ENCODE peak calls at places on chromosomes 3 and 15, in five cellular contexts. One of them, this sample, is unnamed.

GRCh38 chr3:164416491-164417222 is 661.6 kb downstream of the SI start:
- DNase-seq in cardiac muscle cell: no peak
- DNase-seq in kidney epithelial cell: no peak
- DNase-seq in left ventricle myocardium inferior: no peak
- DNase-seq in upper lobe of right lung: no peak
- DNase-seq in this sample: no peak

GRCh38 chr3:168077091-168077490 is 18.6 kb downstream of the GOLIM4 start:
- DNase-seq in cardiac muscle cell: no peak
- DNase-seq in kidney epithelial cell: no peak
- DNase-seq in left ventricle myocardium inferior: no peak
- DNase-seq in upper lobe of right lung: no peak
- DNase-seq in this sample: no peak

GRCh38 chr15:63122002-63122893 is 587 bp downstream of the LACTB start:
- DNase-seq in cardiac muscle cell: peak; percentile 84
- DNase-seq in kidney epithelial cell: no peak
- DNase-seq in left ventricle myocardium inferior: peak; percentile 80
- DNase-seq in upper lobe of right lung: peak; percentile 94
- DNase-seq in this sample: peak; percentile 92

GRCh38 chr15:60328852-60329443 is 68.8 kb downstream of the ANXA2 start:
- DNase-seq in cardiac muscle cell: peak; percentile 56
- DNase-seq in kidney epithelial cell: no peak
- DNase-seq in left ventricle myocardium inferior: no peak
- DNase-seq in upper lobe of right lung: no peak
- DNase-seq in this sample: no peak

GRCh38 chr15:48395532-48396011 is 64.3 kb downstream of the DUT start:
- DNase-seq in cardiac muscle cell: no peak
- DNase-seq in kidney epithelial cell: no peak
- DNase-seq in left ventricle myocardium inferior: peak; percentile 81
- DNase-seq in upper lobe of right lung: no peak
- DNase-seq in this sample: no peak

GRCh38 chr3:125154800-125155269 is 57.7 kb downstream of the SLC12A8 start:
- DNase-seq in cardiac muscle cell: no peak
- DNase-seq in kidney epithelial cell: no peak
- DNase-seq in left ventricle myocardium inferior: no peak
- DNase-seq in upper lobe of right lung: no peak
- DNase-seq in this sample: no peak

GRCh38 chr15:79875213-79875612 is 21.6 kb downstream of the MTHFS start:
- DNase-seq in cardiac muscle cell: no peak
- DNase-seq in kidney epithelial cell: no peak
- DNase-seq in left ventricle myocardium inferior: no peak
- DNase-seq in upper lobe of right lung: no peak
- DNase-seq in this sample: no peak

GRCh38 chr15:56758770-56759449 is 25.6 kb upstream of the ZNF280D start:
- DNase-seq in cardiac muscle cell: peak; percentile 69
- DNase-seq in kidney epithelial cell: no peak
- DNase-seq in left ventricle myocardium inferior: no peak
- DNase-seq in upper lobe of right lung: no peak
- DNase-seq in this sample: no peak

GRCh38 chr3:170488802-170489201 is 70.1 kb downstream of the CLDN11 start:
- DNase-seq in cardiac muscle cell: peak; percentile 91
- DNase-seq in kidney epithelial cell: no peak
- DNase-seq in left ventricle myocardium inferior: no peak
- DNase-seq in upper lobe of right lung: no peak
- DNase-seq in this sample: no peak

GRCh38 chr15:94970831-94971230 is 739.5 kb downstream of the MCTP2 start:
- DNase-seq in cardiac muscle cell: no peak
- DNase-seq in kidney epithelial cell: no peak
- DNase-seq in left ventricle myocardium inferior: no peak
- DNase-seq in upper lobe of right lung: no peak
- DNase-seq in this sample: no peak

GRCh38 chr3:38283810-38284775 is 2.0 kb downstream of the SLC22A14 start:
- DNase-seq in cardiac muscle cell: peak; percentile 71
- DNase-seq in kidney epithelial cell: no peak
- DNase-seq in left ventricle myocardium inferior: no peak
- DNase-seq in upper lobe of right lung: no peak
- DNase-seq in this sample: no peak

GRCh38 chr15:69144530-69144929 is 15.9 kb upstream of the GLCE start:
- DNase-seq in cardiac muscle cell: no peak
- DNase-seq in kidney epithelial cell: no peak
- DNase-seq in left ventricle myocardium inferior: no peak
- DNase-seq in upper lobe of right lung: no peak
- DNase-seq in this sample: no peak

GRCh38 chr15:67074886-67075229 is 9.5 kb downstream of the SMAD3 start:
- DNase-seq in cardiac muscle cell: no peak
- DNase-seq in kidney epithelial cell: no peak
- DNase-seq in left ventricle myocardium inferior: no peak
- DNase-seq in upper lobe of right lung: no peak
- DNase-seq in this sample: no peak

GRCh38 chr15:67080118-67080899 is 14.9 kb downstream of the SMAD3 start:
- DNase-seq in cardiac muscle cell: peak; percentile 95
- DNase-seq in kidney epithelial cell: no peak
- DNase-seq in left ventricle myocardium inferior: peak; percentile 37
- DNase-seq in upper lobe of right lung: peak; percentile 78
- DNase-seq in this sample: no peak

GRCh38 chr15:67076147-67076843 is 10.9 kb downstream of the SMAD3 start:
- DNase-seq in cardiac muscle cell: peak; percentile 80
- DNase-seq in kidney epithelial cell: peak; percentile 78
- DNase-seq in left ventricle myocardium inferior: no peak
- DNase-seq in upper lobe of right lung: no peak
- DNase-seq in this sample: peak; percentile 95

GRCh38 chr15:67079361-67079760 is 14.0 kb downstream of the SMAD3 start:
- DNase-seq in cardiac muscle cell: no peak
- DNase-seq in kidney epithelial cell: no peak
- DNase-seq in left ventricle myocardium inferior: no peak
- DNase-seq in upper lobe of right lung: no peak
- DNase-seq in this sample: no peak

DNA sequence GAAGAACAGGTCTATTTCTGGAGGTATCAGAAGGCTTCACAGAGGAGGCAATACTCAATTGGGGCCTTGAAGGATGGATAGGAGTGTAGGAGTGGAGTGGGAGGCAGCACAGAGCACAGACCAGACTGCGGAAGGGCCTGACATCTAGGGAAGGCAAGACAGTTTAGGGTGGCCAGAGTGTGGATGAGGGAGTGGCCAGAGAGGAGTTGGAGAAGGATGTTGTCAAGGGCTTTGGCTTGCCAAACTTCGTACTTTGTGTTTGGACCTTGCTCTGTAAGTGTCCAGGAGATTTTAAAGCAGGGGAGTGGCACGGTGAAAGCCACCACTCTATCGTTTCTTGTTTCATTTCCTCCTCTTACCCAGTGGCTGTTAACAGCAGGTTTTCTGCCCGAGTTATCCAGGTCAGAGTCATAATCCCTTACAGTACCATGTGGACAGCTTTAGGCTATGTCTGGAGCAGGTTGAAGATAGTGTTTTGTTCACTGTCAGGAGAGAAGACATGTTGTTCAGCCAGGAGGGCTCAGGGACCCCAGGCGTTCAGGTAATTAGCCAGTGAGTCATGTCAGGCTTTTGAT is 12.3 kb downstream of the SMAD3 start:
- DNase-seq in cardiac muscle cell: no peak
- DNase-seq in kidney epithelial cell: no peak
- DNase-seq in left ventricle myocardium inferior: no peak
- DNase-seq in upper lobe of right lung: no peak
- DNase-seq in this sample: no peak
- H3K4me3 ChIP-seq in cardiac muscle cell: no peak overlapping the region
- H3K4me3 ChIP-seq in kidney epithelial cell: no peak overlapping the region
- H3K4me3 ChIP-seq in left ventricle myocardium inferior: no peak overlapping the region
- H3K4me3 ChIP-seq in upper lobe of right lung: no peak overlapping the region
- H3K4me3 ChIP-seq in this sample: no peak overlapping the region

DNA sequence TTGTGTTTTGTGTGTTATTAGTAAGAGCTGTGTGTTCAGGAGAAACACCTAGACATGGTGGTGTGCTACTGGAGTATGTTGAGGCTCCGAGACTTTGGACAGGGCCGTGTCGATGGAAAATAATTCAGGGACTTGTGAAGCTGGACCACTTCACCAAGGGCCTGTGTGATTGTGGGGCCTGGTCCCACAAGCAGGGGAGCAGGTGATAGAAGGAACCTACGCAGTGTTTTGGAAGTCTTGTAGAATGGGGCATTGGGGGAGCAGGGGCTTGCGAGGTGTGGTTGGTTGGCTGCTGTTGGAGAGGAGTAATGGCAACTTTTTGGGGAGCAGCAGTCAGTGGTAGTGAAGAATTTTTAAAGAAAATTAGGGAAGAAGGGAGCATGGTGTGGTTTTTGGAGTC is 48.7 kb downstream of the TRIM71 start:
- DNase-seq in cardiac muscle cell: no peak
- DNase-seq in kidney epithelial cell: no peak
- DNase-seq in left ventricle myocardium inferior: no peak
- DNase-seq in upper lobe of right lung: no peak
- DNase-seq in this sample: no peak
- TF ChIP-seq CTCF in cardiac muscle cell: no peak
- TF ChIP-seq CTCF in kidney epithelial cell: no peak
- TF ChIP-seq CTCF in left ventricle myocardium inferior: no peak
- TF ChIP-seq CTCF in upper lobe of right lung: no peak
- TF ChIP-seq CTCF in this sample: no peak

GRCh38 chr15:50594311-50594710 is 47.8 kb upstream of the USP50 start:
- DNase-seq in cardiac muscle cell: no peak
- DNase-seq in kidney epithelial cell: no peak
- DNase-seq in left ventricle myocardium inferior: no peak
- DNase-seq in upper lobe of right lung: no peak
- DNase-seq in this sample: no peak
- H3K36me3 ChIP-seq in cardiac muscle cell: peaks cover 79% of the 10 kb centered on the region
- H3K36me3 ChIP-seq in kidney epithelial cell: no peaks in the 10 kb centered on the region
- H3K36me3 ChIP-seq in left ventricle myocardium inferior: peaks cover 100% of the 10 kb centered on the region
- H3K36me3 ChIP-seq in upper lobe of right lung: peaks cover 99% of the 10 kb centered on the region
- H3K36me3 ChIP-seq in this sample: peaks cover 99% of the 10 kb centered on the region

GRCh38 chr15:101725073-101725472 is 800 bp upstream of the TARS3 start:
- DNase-seq in cardiac muscle cell: no peak
- DNase-seq in kidney epithelial cell: no peak
- DNase-seq in left ventricle myocardium inferior: no peak
- DNase-seq in upper lobe of right lung: no peak
- DNase-seq in this sample: no peak

GRCh38 chr15:101723874-101724674 is at the start of gene TARS3:
- DNase-seq in cardiac muscle cell: peak; percentile 91
- DNase-seq in kidney epithelial cell: no peak
- DNase-seq in left ventricle myocardium inferior: peak; percentile 98
- DNase-seq in upper lobe of right lung: peak; percentile 99
- DNase-seq in this sample: peak; percentile 97

GRCh38 chr15:101723161-101723873 is 956 bp downstream of the TARS3 start:
- DNase-seq in cardiac muscle cell: peak; percentile 17
- DNase-seq in kidney epithelial cell: no peak
- DNase-seq in left ventricle myocardium inferior: no peak
- DNase-seq in upper lobe of right lung: no peak
- DNase-seq in this sample: no peak

GRCh38 chr15:101727186-101727585 is 2.9 kb upstream of the TARS3 start:
- DNase-seq in cardiac muscle cell: no peak
- DNase-seq in kidney epithelial cell: no peak
- DNase-seq in left ventricle myocardium inferior: no peak
- DNase-seq in upper lobe of right lung: no peak
- DNase-seq in this sample: no peak

DNA sequence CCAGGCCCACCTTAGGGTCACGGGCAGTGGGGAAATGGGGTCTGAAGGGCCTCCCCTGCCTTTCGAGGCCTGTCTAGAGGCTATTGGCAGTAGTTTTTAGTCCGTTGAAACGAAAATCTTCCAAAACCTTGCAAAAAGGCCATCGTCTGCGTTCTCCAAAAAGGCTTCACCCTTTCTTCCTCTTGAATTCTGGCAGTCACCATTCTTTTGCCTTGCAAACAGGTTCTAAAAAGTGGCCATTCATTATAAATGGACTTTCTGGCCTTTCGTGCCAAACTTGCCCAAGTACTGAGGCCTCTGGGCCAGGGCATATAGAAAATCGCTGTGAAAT is 367 bp upstream of the TARS3 start:
- DNase-seq in cardiac muscle cell: no peak
- DNase-seq in kidney epithelial cell: no peak
- DNase-seq in left ventricle myocardium inferior: no peak
- DNase-seq in upper lobe of right lung: no peak
- DNase-seq in this sample: no peak
- H3K4me3 ChIP-seq in cardiac muscle cell: no peak overlapping the region
- H3K4me3 ChIP-seq in kidney epithelial cell: peak overlapping the region; percentile 9
- H3K4me3 ChIP-seq in left ventricle myocardium inferior: peak overlapping the region; percentile 88
- H3K4me3 ChIP-seq in upper lobe of right lung: peak overlapping the region; percentile 84
- H3K4me3 ChIP-seq in this sample: no peak overlapping the region

GRCh38 chr15:51907136-51907862 is 64.3 kb downstream of the LEO1 start:
- DNase-seq in cardiac muscle cell: no peak
- DNase-seq in kidney epithelial cell: peak; percentile 44
- DNase-seq in left ventricle myocardium inferior: no peak
- DNase-seq in upper lobe of right lung: no peak
- DNase-seq in this sample: no peak
- TF ChIP-seq CTCF in cardiac muscle cell: no peak
- TF ChIP-seq CTCF in kidney epithelial cell: peak; percentile 31
- TF ChIP-seq CTCF in left ventricle myocardium inferior: no peak
- TF ChIP-seq CTCF in upper lobe of right lung: no peak
- TF ChIP-seq CTCF in this sample: peak; percentile 59

GRCh38 chr3:161224786-161225185 is 3.7 kb downstream of the NMD3 start:
- DNase-seq in cardiac muscle cell: no peak
- DNase-seq in kidney epithelial cell: no peak
- DNase-seq in left ventricle myocardium inferior: no peak
- DNase-seq in upper lobe of right lung: no peak
- DNase-seq in this sample: no peak
- H3K36me3 ChIP-seq in cardiac muscle cell: peaks cover 39% of the 10 kb centered on the region
- H3K36me3 ChIP-seq in kidney epithelial cell: no peaks in the 10 kb centered on the region
- H3K36me3 ChIP-seq in left ventricle myocardium inferior: peaks cover 50% of the 10 kb centered on the region
- H3K36me3 ChIP-seq in upper lobe of right lung: peaks cover 44% of the 10 kb centered on the region
- H3K36me3 ChIP-seq in this sample: peaks cover 75% of the 10 kb centered on the region

DNA sequence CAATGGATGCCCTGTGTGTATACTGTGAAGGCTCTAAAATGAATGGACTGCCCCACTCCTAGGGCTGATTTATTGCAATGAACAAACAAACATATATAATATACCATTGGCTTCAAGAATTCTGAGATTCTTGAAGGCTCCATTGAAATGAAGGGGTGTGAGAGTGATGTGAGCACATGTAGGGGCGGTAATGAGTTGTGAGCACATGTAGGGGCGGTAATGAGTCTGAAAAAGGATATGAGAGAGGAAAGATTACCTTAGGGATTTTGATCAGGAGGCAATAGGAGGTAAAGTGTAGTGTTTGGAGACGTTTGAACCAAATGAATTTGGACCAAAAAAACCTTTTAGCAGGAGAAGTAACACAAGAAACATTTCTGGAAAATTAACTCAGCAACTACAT is 3.7 kb downstream of the FAM162A start:
- DNase-seq in cardiac muscle cell: no peak
- DNase-seq in kidney epithelial cell: no peak
- DNase-seq in left ventricle myocardium inferior: no peak
- DNase-seq in upper lobe of right lung: no peak
- DNase-seq in this sample: no peak
- H3K4me3 ChIP-seq in cardiac muscle cell: no peak overlapping the region
- H3K4me3 ChIP-seq in kidney epithelial cell: no peak overlapping the region
- H3K4me3 ChIP-seq in left ventricle myocardium inferior: no peak overlapping the region
- H3K4me3 ChIP-seq in upper lobe of right lung: no peak overlapping the region
- H3K4me3 ChIP-seq in this sample: no peak overlapping the region

GRCh38 chr3:126782554-126782953 is 78.5 kb downstream of the CHCHD6 start:
- DNase-seq in cardiac muscle cell: peak; percentile 84
- DNase-seq in kidney epithelial cell: peak; percentile 92
- DNase-seq in left ventricle myocardium inferior: no peak
- DNase-seq in upper lobe of right lung: no peak
- DNase-seq in this sample: peak; percentile 87
- TF ChIP-seq CTCF in cardiac muscle cell: no peak
- TF ChIP-seq CTCF in kidney epithelial cell: no peak
- TF ChIP-seq CTCF in left ventricle myocardium inferior: no peak
- TF ChIP-seq CTCF in upper lobe of right lung: no peak
- TF ChIP-seq CTCF in this sample: no peak

DNA sequence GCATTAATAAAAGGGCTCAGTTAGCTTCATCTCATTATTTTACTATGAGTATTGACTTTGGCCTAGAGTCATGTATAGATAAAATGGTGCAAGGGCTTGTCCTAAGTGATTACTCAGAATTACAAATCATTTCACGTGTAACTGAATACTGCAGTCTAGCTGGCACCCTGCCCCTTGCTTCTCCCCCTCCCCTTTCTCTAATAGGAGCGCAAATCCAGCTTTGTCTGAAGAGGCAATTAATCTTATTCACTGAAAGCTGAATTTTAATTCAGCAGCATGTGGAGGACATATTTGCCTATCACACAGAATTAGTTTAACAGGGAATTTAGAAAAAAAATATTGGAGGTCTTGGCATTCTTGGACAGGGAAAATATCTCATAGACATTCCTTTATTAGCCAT is 412.1 kb upstream of the DPH6 start:
- DNase-seq in cardiac muscle cell: peak; percentile 17
- DNase-seq in kidney epithelial cell: no peak
- DNase-seq in left ventricle myocardium inferior: no peak
- DNase-seq in upper lobe of right lung: no peak
- DNase-seq in this sample: no peak
- H3K36me3 ChIP-seq in cardiac muscle cell: no peaks in the 10 kb centered on the region
- H3K36me3 ChIP-seq in kidney epithelial cell: no peaks in the 10 kb centered on the region
- H3K36me3 ChIP-seq in left ventricle myocardium inferior: no peaks in the 10 kb centered on the region
- H3K36me3 ChIP-seq in upper lobe of right lung: no peaks in the 10 kb centered on the region
- H3K36me3 ChIP-seq in this sample: no peaks in the 10 kb centered on the region

This sample was measured in RWPE2.